ENCODE peak calls at places on chromosomes 1 and 21, in five cellular contexts. G, W, Q, R and P are unnamed samples.
A peak's percentile ranks its signal among the peaks of the same experiment; 100 is the strongest.

GRCh38 chr1:111948209-111949131 is 41.0 kb downstream of the KCND3 start:
- DNase-seq in G (no peak), W (peak; percentile 20), Q (peak; percentile 59), R (peak; percentile 34), P (no peak)

GRCh38 chr1:107551491-107551890 is 410.7 kb downstream of the NTNG1 start:
- DNase-seq in G (no peak), W (no peak), Q (no peak), R (no peak), P (no peak)

GRCh38 chr1:3097231-3097630 is 28.2 kb downstream of the PRDM16 start:
- DNase-seq in G (no peak), W (no peak), Q (no peak), R (no peak), P (no peak)

GRCh38 chr1:35190784-35191183 is 2.2 kb downstream of the SFPQ start:
- DNase-seq in G (no peak), W (no peak), Q (no peak), R (no peak), P (no peak)

GRCh38 chr1:178941849-178942248 is 71.0 kb upstream of the ANGPTL1 start:
- DNase-seq in G (no peak), W (no peak), Q (no peak), R (no peak), P (no peak)

GRCh38 chr1:200739499-200740290 is 1.0 kb downstream of the CAMSAP2 start:
- DNase-seq in G (peak; percentile 38), W (peak; percentile 41), Q (peak; percentile 50), R (peak; percentile 76), P (no peak)

GRCh38 chr1:116167625-116168276 is 56.6 kb downstream of the MAB21L3 start:
- DNase-seq in G (no peak), W (peak; percentile 42), Q (no peak), R (peak; percentile 30), P (no peak)

GRCh38 chr1:1243807-1244191 is 2.7 kb downstream of the C1QTNF12 start:
- DNase-seq in G (no peak), W (no peak), Q (no peak), R (no peak), P (no peak)

GRCh38 chr1:240091614-240092300 is at the start of gene FMN2:
- DNase-seq in G (no peak), W (peak; percentile 22), Q (no peak), R (peak; percentile 9), P (no peak)

GRCh38 chr1:91511386-91511785 is 10.7 kb downstream of the CDC7 start:
- DNase-seq in G (no peak), W (no peak), Q (no peak), R (no peak), P (peak; percentile 32)

GRCh38 chr1:17148950-17149608 is 29.8 kb upstream of the PADI2 start:
- DNase-seq in G (no peak), W (no peak), Q (no peak), R (no peak), P (no peak)

GRCh38 chr1:36349839-36350238 is 26.4 kb upstream of the EVA1B start:
- DNase-seq in G (no peak), W (no peak), Q (no peak), R (no peak), P (no peak)

GRCh38 chr21:36780861-36781260 is 81.9 kb downstream of the SIM2 start:
- DNase-seq in G (no peak), W (no peak), Q (no peak), R (no peak), P (no peak)

GRCh38 chr1:90729484-90730246 is 12.6 kb upstream of the BARHL2 start:
- DNase-seq in G (no peak), W (no peak), Q (no peak), R (no peak), P (no peak)

GRCh38 chr1:246608616-246609376 is 42.5 kb downstream of the CNST start:
- DNase-seq in G (peak; percentile 55), W (peak; percentile 78), Q (peak; percentile 59), R (peak; percentile 76), P (no peak)

GRCh38 chr1:197343663-197344273 is 75.7 kb downstream of the CRB1 start:
- DNase-seq in G (no peak), W (no peak), Q (no peak), R (no peak), P (no peak)

GRCh38 chr1:117372863-117373412 is 5.7 kb downstream of the MAN1A2 start:
- DNase-seq in G (no peak), W (no peak), Q (no peak), R (no peak), P (no peak)

GRCh38 chr1:209266590-209267172 is 316.8 kb upstream of the CAMK1G start:
- DNase-seq in G (no peak), W (no peak), Q (peak; percentile 47), R (no peak), P (no peak)

GRCh38 chr1:10794724-10795304 is 1.6 kb downstream of the CASZ1 start:
- DNase-seq in G (no peak), W (peak; percentile 40), Q (no peak), R (no peak), P (no peak)

GRCh38 chr1:179728266-179728665 is 14.8 kb upstream of the FAM163A start:
- DNase-seq in G (no peak), W (no peak), Q (no peak), R (no peak), P (no peak)

GRCh38 chr1:201088901-201089525 is 23.2 kb downstream of the CACNA1S start:
- DNase-seq in G (no peak), W (no peak), Q (no peak), R (no peak), P (no peak)

GRCh38 chr21:42102946-42103345 is 31.8 kb downstream of the UMODL1 start:
- DNase-seq in G (no peak), W (peak; percentile 59), Q (no peak), R (no peak), P (no peak)

GRCh38 chr1:19203440-19203839 is 6.6 kb downstream of the UBR4 start:
- DNase-seq in G (no peak), W (no peak), Q (no peak), R (no peak), P (no peak)

GRCh38 chr1:21335750-21336168 is 45.5 kb upstream of the ECE1 start:
- DNase-seq in G (no peak), W (no peak), Q (no peak), R (peak; percentile 17), P (no peak)

GRCh38 chr1:44436401-44437394 is 31.6 kb downstream of the RNF220 start:
- DNase-seq in G (no peak), W (no peak), Q (no peak), R (no peak), P (no peak)

GRCh38 chr1:235090406-235091069 is 38.1 kb downstream of the TOMM20 start:
- DNase-seq in G (no peak), W (no peak), Q (peak; percentile 16), R (no peak), P (no peak)

GRCh38 chr1:80375662-80376061 is 1369.1 kb upstream of the ADGRL4 start:
- DNase-seq in G (no peak), W (no peak), Q (no peak), R (no peak), P (no peak)

GRCh38 chr1:51738681-51739080 is 121.8 kb downstream of the OSBPL9 start:
- DNase-seq in G (no peak), W (no peak), Q (no peak), R (no peak), P (no peak)

DNA sequence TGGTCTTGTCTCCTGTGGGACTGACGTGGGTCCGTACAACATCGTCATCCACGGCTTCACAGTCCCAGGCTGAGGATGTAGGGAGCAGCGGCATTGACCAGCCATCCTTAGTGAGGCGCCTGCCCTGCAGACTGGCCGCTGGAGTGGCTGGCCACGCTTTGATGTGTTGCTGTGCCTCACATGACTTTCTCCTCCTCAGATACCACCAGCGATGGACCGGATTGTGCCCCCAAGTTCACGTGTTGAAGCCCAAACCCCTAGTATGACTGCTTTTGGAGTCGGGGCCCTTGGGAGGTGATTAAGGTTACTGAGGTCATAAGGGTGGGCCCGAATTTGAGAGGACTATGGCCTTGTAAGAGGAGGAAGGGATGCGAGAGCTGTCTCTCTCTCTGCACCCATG is 122.5 kb downstream of the PCBP3 start:
- DNase-seq in G (no peak), W (no peak), Q (no peak), R (no peak), P (no peak)
- H3K4me3 ChIP-seq in G (no peak overlapping the region), W (no peak overlapping the region), Q (no peak overlapping the region), R (no peak overlapping the region), P (no peak overlapping the region)

GRCh38 chr1:5430911-5431310 is 561.3 kb downstream of the NPHP4 start:
- DNase-seq in G (no peak), W (no peak), Q (no peak), R (no peak), P (no peak)

GRCh38 chr1:5427026-5427613 is 565.1 kb downstream of the NPHP4 start:
- DNase-seq in G (no peak), W (no peak), Q (no peak), R (no peak), P (no peak)

GRCh38 chr1:5425304-5425703 is 566.9 kb downstream of the NPHP4 start:
- DNase-seq in G (no peak), W (no peak), Q (no peak), R (no peak), P (no peak)

GRCh38 chr1:5430136-5430535 is 562.1 kb downstream of the NPHP4 start:
- DNase-seq in G (no peak), W (no peak), Q (no peak), R (no peak), P (no peak)

DNA sequence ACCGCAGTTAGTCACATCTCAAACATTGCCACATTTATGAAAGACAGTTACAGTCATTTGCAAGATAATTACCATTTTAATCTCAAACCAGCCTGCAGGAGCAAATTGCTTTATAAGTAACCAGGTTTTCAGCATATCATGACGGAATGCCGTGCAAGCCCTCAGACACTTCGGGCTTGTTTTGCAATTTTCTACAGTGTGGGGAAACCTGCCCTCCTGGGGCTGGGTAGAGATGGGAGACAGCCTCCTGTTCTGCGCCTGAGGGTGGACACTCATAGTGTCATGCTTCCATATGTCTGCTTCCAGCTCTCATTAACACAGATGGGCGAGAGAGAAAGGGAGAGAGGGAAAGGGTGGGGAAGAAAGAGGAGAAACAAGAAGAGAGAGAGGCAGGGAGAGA is 563.8 kb downstream of the NPHP4 start:
- DNase-seq in G (no peak), W (no peak), Q (no peak), R (no peak), P (no peak)
- H3K4me3 ChIP-seq in G (no peak overlapping the region), W (no peak overlapping the region), Q (no peak overlapping the region), R (no peak overlapping the region), P (no peak overlapping the region)

GRCh38 chr1:154411525-154411924 is 6.4 kb downstream of the IL6R start:
- DNase-seq in G (no peak), W (no peak), Q (no peak), R (no peak), P (no peak)
- H3K4me3 ChIP-seq in G (no peak overlapping the region), W (no peak overlapping the region), Q (no peak overlapping the region), R (no peak overlapping the region), P (no peak overlapping the region)

DNA sequence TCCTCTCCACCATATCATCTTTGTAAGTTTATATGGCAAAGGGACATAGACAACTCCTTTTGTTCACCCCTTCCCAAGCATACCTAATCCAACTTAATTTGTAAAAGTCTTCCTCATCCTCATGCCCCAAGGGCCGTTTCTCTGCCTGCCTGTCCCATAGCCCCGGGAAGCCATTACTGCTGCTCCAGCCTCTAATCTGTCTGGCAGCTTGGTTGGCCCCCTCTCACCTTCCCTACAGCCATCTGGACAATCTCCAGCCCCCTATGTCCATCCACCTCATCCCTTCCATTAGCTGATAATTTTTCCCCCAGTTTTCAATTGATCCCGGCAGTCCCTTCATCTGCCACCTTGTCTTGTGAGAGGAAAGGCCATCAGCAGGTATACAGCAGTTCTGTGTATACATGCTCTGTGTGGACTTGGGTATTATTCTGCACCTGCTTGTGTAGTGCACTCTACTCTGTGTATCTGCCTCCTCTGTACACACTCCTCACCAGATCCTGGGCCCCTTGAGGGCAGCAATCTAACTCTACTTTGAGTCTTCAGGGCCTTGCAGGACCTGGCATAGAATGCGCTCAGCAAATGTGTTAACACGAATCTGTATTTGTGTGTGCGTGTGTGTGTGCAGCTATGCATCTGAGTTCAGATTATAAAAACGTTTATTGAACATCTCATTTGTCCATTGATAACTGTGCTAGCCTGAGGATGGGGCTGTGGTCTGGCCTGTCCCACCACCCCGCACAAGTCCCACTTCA is 3.7 kb upstream of the MEF2D start:
- DNase-seq in G (no peak), W (no peak), Q (no peak), R (peak; percentile 10), P (no peak)
- H3K4me3 ChIP-seq in G (peak overlapping the region; percentile 22), W (peak overlapping the region; percentile 14), Q (peak overlapping the region; percentile 29), R (peak overlapping the region; percentile 19), P (peak overlapping the region; percentile 55)